ENCODE peak calls at places on chromosomes 12 and 14, in six cellular contexts. L, I, W, P, K and R are unnamed samples.

GRCh38 chr14:78835052-78835451 is 664.9 kb downstream of the NRXN3 start:
- DNase-seq in I (no peak), P (no peak), W (no peak), L (no peak), K (no peak), R (no peak)

GRCh38 chr14:63544641-63545234 is 1.6 kb upstream of the PPP2R5E start:
- DNase-seq in K (no peak), I (no peak), P (no peak), W (no peak), L (no peak), R (no peak)

GRCh38 chr14:71398450-71398849 is 491.2 kb downstream of the PCNX1 start:
- DNase-seq in W (no peak), I (no peak), P (no peak), K (no peak), L (no peak), R (no peak)

GRCh38 chr12:113425960-113426453 is 3.8 kb downstream of the SDSL start:
- DNase-seq in L (no peak), I (no peak), K (no peak), W (no peak), P (no peak), R (peak; percentile 54)

GRCh38 chr12:121957831-121958515 is 39.6 kb downstream of the CFAP251 start:
- DNase-seq in W (no peak), K (no peak), P (no peak), I (no peak), L (no peak), R (no peak)

GRCh38 chr12:66637693-66638301 is 41.1 kb downstream of the GRIP1 start:
- DNase-seq in I (no peak), K (no peak), W (no peak), P (no peak), L (no peak), R (no peak)

GRCh38 chr12:12349711-12350665 is at the start of gene MANSC1:
- DNase-seq in L (peak; percentile 90), W (peak; percentile 83), P (no peak), K (peak; percentile 72), I (peak; percentile 67), R (no peak)

GRCh38 chr12:32448581-32448980 is 49.2 kb downstream of the FGD4 start:
- DNase-seq in I (no peak), L (no peak), P (no peak), K (no peak), W (no peak), R (no peak)

GRCh38 chr12:92955997-92956663 is 27.0 kb upstream of the EEA1 start:
- DNase-seq in K (no peak), W (no peak), L (no peak), P (peak; percentile 69), I (no peak), R (no peak)

GRCh38 chr14:49506650-49507049 is 79.5 kb downstream of the RPS29 start:
- DNase-seq in W (no peak), L (no peak), I (no peak), P (no peak), K (no peak), R (no peak)

GRCh38 chr14:95891742-95892141 is 15.1 kb downstream of the TUNAR start:
- DNase-seq in I (no peak), P (peak; percentile 34), K (no peak), W (no peak), L (no peak), R (no peak)

GRCh38 chr14:23299558-23299957 is 3.1 kb downstream of the PPP1R3E start:
- DNase-seq in I (no peak), L (no peak), W (no peak), P (no peak), K (no peak), R (no peak)

GRCh38 chr12:15962760-15963159 is 51.6 kb downstream of the DERA start:
- DNase-seq in P (no peak), W (no peak), I (no peak), L (no peak), K (no peak), R (no peak)

GRCh38 chr12:45357547-45358417 is 141.9 kb downstream of the ANO6 start:
- DNase-seq in P (no peak), L (no peak), W (no peak), K (no peak), I (peak; percentile 21), R (no peak)

GRCh38 chr14:81423504-81423903 is 23.4 kb upstream of the STON2 start:
- DNase-seq in L (peak; percentile 70), I (peak; percentile 50), W (no peak), K (no peak), P (no peak), R (no peak)

GRCh38 chr12:111455448-111456320 is 50.0 kb downstream of the SH2B3 start:
- DNase-seq in K (no peak), I (no peak), P (no peak), L (no peak), W (no peak), R (no peak)

GRCh38 chr12:56528836-56529235 is 7.2 kb downstream of the RBMS2 start:
- DNase-seq in K (no peak), I (no peak), P (no peak), W (no peak), L (no peak), R (no peak)

GRCh38 chr12:32545413-32545970 is 133.6 kb upstream of the DNM1L start:
- DNase-seq in P (no peak), L (no peak), K (no peak), W (no peak), I (no peak), R (no peak)

GRCh38 chr12:37543131-37543965 is 773.2 kb upstream of the ALG10B start:
- DNase-seq in P (no peak), K (no peak), I (no peak), L (no peak), W (no peak), R (no peak)

GRCh38 chr12:71970031-71970430 is 31.4 kb downstream of the TPH2 start:
- DNase-seq in K (no peak), W (no peak), P (no peak), I (no peak), L (no peak), R (no peak)

GRCh38 chr14:95497561-95498011 is 18.9 kb downstream of the SYNE3 start:
- DNase-seq in I (no peak), P (no peak), W (no peak), K (no peak), L (peak; percentile 67), R (no peak)

GRCh38 chr12:9378430-9378835 is 170.2 kb upstream of the PZP start:
- DNase-seq in L (no peak), W (no peak), K (no peak), P (no peak), I (no peak), R (no peak)
- TF ChIP-seq CTCF in L (no peak), W (peak; percentile 7), K (no peak), P (peak; percentile 46), I (peak; percentile 32), R (peak; percentile 56)

GRCh38 chr14:92384461-92385133 is 61.6 kb downstream of the SLC24A4 start:
- DNase-seq in L (no peak), P (no peak), W (no peak), I (no peak), K (no peak), R (no peak)

GRCh38 chr14:92380131-92380530 is 57.2 kb downstream of the SLC24A4 start:
- DNase-seq in P (no peak), K (no peak), L (no peak), W (no peak), I (no peak), R (no peak)

GRCh38 chr14:92385561-92385960 is 62.6 kb downstream of the SLC24A4 start:
- DNase-seq in L (no peak), P (no peak), K (no peak), I (no peak), W (no peak), R (no peak)

GRCh38 chr14:92380582-92380981 is 57.6 kb downstream of the SLC24A4 start:
- DNase-seq in K (no peak), L (no peak), I (no peak), P (no peak), W (no peak), R (no peak)

GRCh38 chr14:92382677-92383076 is 59.7 kb downstream of the SLC24A4 start:
- DNase-seq in P (no peak), L (no peak), W (no peak), K (no peak), I (no peak), R (no peak)
- TF ChIP-seq CTCF in P (peak; percentile 58), L (no peak), W (no peak), K (no peak), I (peak; percentile 61), R (peak; percentile 73)

GRCh38 chr12:47801170-47801903 is 18.4 kb downstream of the HDAC7 start:
- DNase-seq in P (no peak), K (no peak), I (peak; percentile 58), L (peak; percentile 80), W (no peak), R (no peak)
- TF ChIP-seq CTCF in P (peak; percentile 20), K (no peak), I (peak; percentile 54), L (peak; percentile 29), W (no peak), R (no peak)

DNA sequence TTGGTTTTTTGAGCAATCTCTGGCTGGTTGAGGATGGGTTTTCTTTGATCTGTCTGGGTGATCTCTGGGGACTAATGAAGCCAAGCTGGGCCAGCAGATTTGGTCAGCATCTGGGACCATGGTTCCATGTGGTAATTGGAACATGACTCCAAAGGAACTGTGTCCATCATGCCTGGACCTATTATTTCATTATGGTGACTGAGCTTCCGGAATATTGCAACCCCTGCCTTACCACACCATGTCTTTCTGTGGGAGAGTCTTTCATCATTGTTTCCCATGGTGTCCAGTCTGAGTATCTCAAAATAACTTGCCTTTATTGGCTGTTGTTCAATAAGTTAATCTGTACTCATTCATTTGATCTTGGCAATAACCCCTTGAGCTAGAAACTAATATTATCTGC is 624.9 kb upstream of the TBX3 start:
- DNase-seq in P (peak; percentile 8), L (no peak), W (no peak), I (no peak), K (no peak), R (no peak)
- TF ChIP-seq CTCF in P (no peak), L (no peak), W (no peak), I (no peak), K (no peak), R (no peak)

GRCh38 chr14:21103165-21103709 is 2.4 kb downstream of the TMEM253 start:
- DNase-seq in P (no peak), W (no peak), I (no peak), K (no peak), L (no peak), R (no peak)
- TF ChIP-seq CTCF in P (no peak), W (no peak), I (no peak), K (no peak), L (no peak), R (no peak)

DNA sequence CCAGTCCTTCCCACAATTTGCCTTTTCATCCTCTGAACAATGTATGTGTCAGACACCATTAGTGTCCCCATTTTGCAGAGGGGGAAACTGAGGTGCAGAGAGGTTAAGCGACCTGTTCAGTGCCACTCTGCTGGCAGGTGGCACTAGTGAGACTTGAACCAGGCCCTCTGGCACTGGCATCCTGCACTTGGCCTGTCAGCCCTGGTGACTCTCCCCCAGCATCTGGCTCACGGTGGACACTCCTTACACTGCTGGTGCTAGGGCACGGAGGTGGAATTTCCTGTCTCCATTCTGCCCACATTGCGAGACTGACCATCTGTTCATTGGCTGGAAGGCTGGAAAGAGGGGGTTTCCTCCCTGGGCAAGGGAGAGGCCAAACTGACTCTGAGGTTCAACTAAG is 48.7 kb downstream of the CCNK start:
- DNase-seq in K (no peak), L (no peak), P (no peak), I (no peak), W (no peak), R (no peak)
- TF ChIP-seq CTCF in K (no peak), L (no peak), P (peak; percentile 18), I (no peak), W (no peak), R (peak; percentile 34)